ENCODE peak calls at places on chromosomes 13 and 19, in eight cellular contexts. B is GM23338; Q is omental fat pad; U is myocyte; R is stimulated activated CD8-positive, alpha-beta memory T cell treated with anti-CD3 and anti-CD28 coated beads, Interleukin-4, amount 100 ng/mL, for 4 hours; O is hippocampal formation; H is heart right ventricle; S is activated CD4-positive, alpha-beta memory T cell treated with anti-CD3 and anti-CD28 coated beads, Interleukin-2, amount 10 ng/mL, durations not matched to agents 7 days and 5 days. W is an unnamed sample.

GRCh38 chr13:109836629-109837607 is 50.5 kb upstream of the IRS2 start:
- DNase-seq in B (no peak), Q (no peak), U (no peak), R (no peak), O (no peak), H (no peak), S (no peak), W (no peak)

GRCh38 chr19:38862321-38863059 is 12.7 kb upstream of the HNRNPL start:
- DNase-seq in B (no peak), Q (no peak), U (peak; percentile 92), R (no peak), O (no peak), H (peak; percentile 45), S (no peak), W (no peak)

GRCh38 chr19:43526884-43527859 is at the start of gene ETHE1:
- DNase-seq in B (peak; percentile 89), Q (peak; percentile 63), U (peak; percentile 78), R (peak; percentile 41), O (peak; percentile 36), H (peak; percentile 85), S (peak; percentile 83), W (peak; percentile 92)

GRCh38 chr19:4722671-4723464 is 774 bp downstream of the DPP9 start:
- DNase-seq in B (no peak), Q (no peak), U (peak; percentile 75), R (no peak), O (no peak), H (peak; percentile 41), S (peak; percentile 58), W (no peak)

GRCh38 chr19:5615756-5616327 is 6.7 kb downstream of the SAFB2 start:
- DNase-seq in B (no peak), Q (no peak), U (no peak), R (no peak), O (no peak), H (no peak), S (no peak), W (peak; percentile 58)

GRCh38 chr13:100280681-100281080 is 191.8 kb downstream of the PCCA start:
- DNase-seq in B (no peak), Q (no peak), U (peak; percentile 4), R (no peak), O (no peak), H (no peak), S (no peak), W (no peak)

GRCh38 chr19:16527971-16528521 is 14.2 kb downstream of the CHERP start:
- DNase-seq in B (peak; percentile 53), Q (no peak), U (no peak), R (no peak), O (no peak), H (no peak), S (peak; percentile 62), W (peak; percentile 80)

GRCh38 chr13:94586371-94586770 is 9.6 kb downstream of the TGDS start:
- DNase-seq in B (no peak), Q (no peak), U (no peak), R (no peak), O (no peak), H (no peak), S (no peak), W (no peak)

GRCh38 chr19:51441410-51442390 is 16.6 kb downstream of the SIGLEC8 start:
- DNase-seq in B (no peak), Q (no peak), U (no peak), R (peak; percentile 82), O (no peak), H (no peak), S (peak; percentile 95), W (peak; percentile 94)

GRCh38 chr19:12769689-12770088 is 5.7 kb downstream of the HOOK2 start:
- DNase-seq in B (peak; percentile 94), Q (no peak), U (no peak), R (no peak), O (no peak), H (no peak), S (peak; percentile 67), W (peak; percentile 89)

GRCh38 chr19:16112778-16113177 is 1.1 kb downstream of the RAB8A start:
- DNase-seq in B (no peak), Q (no peak), U (peak; percentile 86), R (no peak), O (no peak), H (no peak), S (no peak), W (no peak)

GRCh38 chr13:50456111-50456510 is 387.4 kb downstream of the DLEU7 start:
- DNase-seq in B (no peak), Q (no peak), U (no peak), R (no peak), O (no peak), H (no peak), S (no peak), W (no peak)

GRCh38 chr19:53989600-53990533 is 1.6 kb upstream of the CACNG6 start:
- DNase-seq in B (peak; percentile 18), Q (no peak), U (no peak), R (no peak), O (no peak), H (no peak), S (no peak), W (no peak)

GRCh38 chr13:74061939-74062595 is 72.1 kb downstream of the KLF12 start:
- DNase-seq in B (no peak), Q (no peak), U (no peak), R (no peak), O (no peak), H (no peak), S (peak; percentile 38), W (no peak)

W was measured in activated effector memory CD4-positive, alpha-beta T cell treated with anti-CD3 and anti-CD28 coated beads, Interleukin-2, amount 50 U/mL, for 16 hours.